ENCODE peak calls at places on chromosomes 12 and 14, in seven cellular contexts. O, T, E, Y, G, P and A are unnamed samples.

GRCh38 chr12:40515041-40515825 is 177.0 kb upstream of the CNTN1 start:
- DNase-seq in O (no peak), T (no peak), E (no peak), Y (no peak), G (no peak), P (no peak), A (no peak)

GRCh38 chr14:38662781-38663180 is 406.9 kb upstream of the CLEC14A start:
- DNase-seq in O (no peak), T (no peak), E (peak), Y (peak), G (peak), P (no peak), A (no peak)

GRCh38 chr14:81561084-81561775 is 27.6 kb upstream of the SEL1L start:
- DNase-seq in O (no peak), T (no peak), E (no peak), Y (peak), G (no peak), P (no peak), A (no peak)

GRCh38 chr14:77018785-77019184 is 9.7 kb downstream of the IRF2BPL start:
- DNase-seq in O (no peak), T (no peak), E (no peak), Y (no peak), G (peak), P (no peak), A (no peak)

GRCh38 chr14:68785817-68786490 is 6.9 kb downstream of the ZFP36L1 start:
- DNase-seq in O (no peak), T (no peak), E (no peak), Y (peak), G (peak), P (peak), A (peak)

GRCh38 chr14:71267691-71268090 is 360.4 kb downstream of the PCNX1 start:
- DNase-seq in O (peak), T (no peak), E (no peak), Y (no peak), G (peak), P (no peak), A (no peak)

GRCh38 chr12:16610743-16611142 is 4.8 kb upstream of the LMO3 start:
- DNase-seq in O (no peak), T (no peak), E (no peak), Y (no peak), G (no peak), P (no peak), A (no peak)

GRCh38 chr12:66251049-66251448 is 51.2 kb upstream of the HELB start:
- DNase-seq in O (no peak), T (no peak), E (no peak), Y (no peak), G (no peak), P (no peak), A (no peak)

GRCh38 chr12:95218852-95219171 is 1.2 kb downstream of the VEZT start:
- DNase-seq in O (no peak), T (no peak), E (no peak), Y (no peak), G (peak), P (no peak), A (no peak)

GRCh38 chr12:3168775-3169221 is 91.6 kb downstream of the TSPAN9 start:
- DNase-seq in O (peak), T (no peak), E (no peak), Y (peak), G (peak), P (no peak), A (peak)

GRCh38 chr12:109544955-109545531 is 28.3 kb downstream of the MMAB start:
- DNase-seq in O (peak), T (no peak), E (no peak), Y (no peak), G (no peak), P (no peak), A (no peak)

GRCh38 chr12:76300297-76300665 is 47.9 kb downstream of the BBS10 start:
- DNase-seq in O (no peak), T (no peak), E (no peak), Y (no peak), G (no peak), P (no peak), A (peak)

GRCh38 chr14:35299708-35300107 is 7.5 kb downstream of the PSMA6 start:
- DNase-seq in O (no peak), T (no peak), E (no peak), Y (no peak), G (no peak), P (no peak), A (no peak)

GRCh38 chr14:24351517-24351916 is 11.7 kb upstream of the RIPK3 start:
- DNase-seq in O (peak), T (no peak), E (no peak), Y (no peak), G (peak), P (no peak), A (no peak)

GRCh38 chr14:61153914-61154545 is 127.1 kb downstream of the TMEM30B start:
- DNase-seq in O (no peak), T (no peak), E (no peak), Y (no peak), G (no peak), P (no peak), A (no peak)

GRCh38 chr12:123131291-123131831 is 19.5 kb downstream of the PITPNM2 start:
- DNase-seq in O (no peak), T (no peak), E (no peak), Y (peak), G (peak), P (no peak), A (peak)

GRCh38 chr12:2856901-2857495 is at the start of gene TEX52:
- DNase-seq in O (no peak), T (peak), E (no peak), Y (peak), G (peak), P (peak), A (peak)

GRCh38 chr14:29630566-29631160 is 297.0 kb downstream of the PRKD1 start:
- DNase-seq in O (peak), T (no peak), E (no peak), Y (no peak), G (no peak), P (no peak), A (no peak)

GRCh38 chr12:22657538-22657937 is 32.6 kb downstream of the ETNK1 start:
- DNase-seq in O (peak), T (no peak), E (no peak), Y (no peak), G (peak), P (no peak), A (no peak)

DNA sequence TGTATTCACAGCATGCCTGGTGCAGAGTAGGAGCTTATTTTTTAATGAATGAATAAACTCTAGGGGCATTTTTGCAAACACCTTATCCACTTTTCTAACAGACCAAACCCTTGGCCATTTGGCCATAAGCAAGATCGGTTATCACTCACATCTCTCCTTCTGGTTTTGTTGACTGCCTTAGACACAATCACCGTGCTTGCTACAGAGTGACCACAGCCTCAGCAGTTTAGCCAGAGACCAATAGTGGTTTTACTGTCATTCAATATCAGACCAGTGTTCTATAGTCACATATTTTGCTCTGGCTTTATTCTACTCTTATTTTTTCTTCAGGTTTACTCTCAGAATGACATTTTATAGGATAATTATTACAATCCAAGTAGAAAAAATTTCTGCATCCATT is 2.2 kb downstream of the KLRB1 start:
- DNase-seq in O (no peak), T (no peak), E (no peak), Y (no peak), G (no peak), P (no peak), A (no peak)
- H2AK5ac ChIP-seq in O (no peak), T (no peak), E (no peak), Y (no peak), G (no peak), P (no peak), A (no peak)

GRCh38 chr12:47112679-47113078 is 32.9 kb upstream of the AMIGO2 start:
- DNase-seq in O (no peak), T (no peak), E (no peak), Y (no peak), G (no peak), P (no peak), A (no peak)

GRCh38 chr12:47110011-47110541 is 30.3 kb upstream of the AMIGO2 start:
- DNase-seq in O (no peak), T (no peak), E (no peak), Y (no peak), G (no peak), P (no peak), A (no peak)

GRCh38 chr12:47111392-47111778 is 31.6 kb upstream of the AMIGO2 start:
- DNase-seq in O (no peak), T (no peak), E (no peak), Y (no peak), G (no peak), P (no peak), A (no peak)

GRCh38 chr12:47110706-47111391 is 31.1 kb upstream of the AMIGO2 start:
- DNase-seq in O (no peak), T (no peak), E (no peak), Y (no peak), G (no peak), P (no peak), A (no peak)

DNA sequence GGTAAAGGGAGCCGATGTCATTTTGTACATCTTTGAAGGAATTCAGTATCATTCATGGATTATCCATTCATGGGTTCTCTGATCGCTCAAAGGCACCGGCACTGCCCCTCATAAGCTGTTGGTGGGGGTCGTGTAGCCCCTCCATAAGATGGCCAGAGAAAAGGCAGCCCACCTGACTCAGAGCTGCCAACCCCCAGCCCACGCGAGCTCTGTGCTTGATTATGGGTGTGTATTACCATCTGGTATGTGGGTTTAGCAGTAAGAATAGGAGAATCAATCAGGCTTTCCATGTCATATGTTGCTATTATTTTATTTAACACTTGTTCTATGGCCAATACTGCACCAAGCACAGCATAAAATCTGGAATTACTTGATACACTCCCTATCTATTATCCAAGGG is 32.1 kb upstream of the AMIGO2 start:
- DNase-seq in O (no peak), T (no peak), E (no peak), Y (no peak), G (no peak), P (no peak), A (no peak)
- H2AK5ac ChIP-seq in O (no peak), T (no peak), E (no peak), Y (no peak), G (no peak), P (no peak), A (no peak)

GRCh38 chr14:101734241-101734847 is 27.2 kb upstream of the PPP2R5C start:
- DNase-seq in O (no peak), T (no peak), E (no peak), Y (no peak), G (no peak), P (no peak), A (no peak)

GRCh38 chr14:101736071-101736470 is 25.4 kb upstream of the PPP2R5C start:
- DNase-seq in O (no peak), T (no peak), E (no peak), Y (no peak), G (no peak), P (no peak), A (no peak)

GRCh38 chr14:101737414-101738367 is 23.8 kb upstream of the PPP2R5C start:
- DNase-seq in O (no peak), T (no peak), E (no peak), Y (no peak), G (no peak), P (no peak), A (no peak)

GRCh38 chr14:101735453-101735852 is 26.1 kb upstream of the PPP2R5C start:
- DNase-seq in O (no peak), T (no peak), E (no peak), Y (no peak), G (no peak), P (no peak), A (no peak)

DNA sequence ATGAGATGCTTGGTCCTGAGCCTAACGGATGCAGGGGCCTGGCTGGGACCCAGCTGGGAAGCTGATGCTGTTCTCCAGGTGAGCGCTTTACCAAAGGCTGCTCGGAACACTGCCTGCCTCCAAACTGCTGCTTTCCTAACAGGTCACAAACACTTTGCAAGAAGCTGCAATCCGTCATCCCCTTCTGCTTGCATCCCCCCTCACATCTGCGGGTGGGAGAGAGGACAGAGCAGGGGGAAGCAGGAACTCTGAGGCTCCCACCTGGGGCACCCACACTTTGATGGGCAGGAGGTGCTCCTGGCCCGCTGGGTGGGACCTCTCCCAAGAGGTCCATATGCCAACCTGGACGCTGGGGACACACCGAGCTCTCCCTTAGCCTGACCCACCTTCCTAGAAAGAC is 24.9 kb upstream of the PPP2R5C start:
- DNase-seq in O (no peak), T (no peak), E (no peak), Y (no peak), G (no peak), P (no peak), A (no peak)
- H2AK5ac ChIP-seq in O (no peak), T (no peak), E (no peak), Y (no peak), G (no peak), P (no peak), A (no peak)

DNA sequence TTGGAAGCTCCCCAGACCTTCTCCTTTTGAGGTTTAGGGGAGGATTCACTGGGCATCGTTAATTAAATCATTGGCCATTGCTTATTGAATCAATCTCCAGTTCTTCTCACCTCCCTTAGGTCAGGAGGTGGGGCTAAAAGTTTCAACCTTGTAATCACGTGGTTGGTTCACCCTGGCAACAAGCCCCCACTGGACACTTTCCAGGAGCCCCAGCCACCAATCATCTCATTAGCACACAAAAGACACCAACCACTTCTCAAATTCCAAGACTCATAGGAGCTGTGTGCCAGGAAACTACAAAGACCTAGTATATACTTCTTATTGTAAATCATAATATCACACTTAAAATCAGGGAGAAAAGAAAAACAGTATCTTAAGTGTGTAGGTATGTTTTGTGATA is 94.6 kb upstream of the PLEKHA5 start:
- DNase-seq in O (no peak), T (no peak), E (no peak), Y (no peak), G (no peak), P (no peak), A (no peak)
- H2AK5ac ChIP-seq in O (no peak), T (no peak), E (no peak), Y (no peak), G (no peak), P (no peak), A (no peak)